ENCODE peak calls at places on chromosome 20, in four cellular contexts. One of them, this sample, is unnamed.
A peak's percentile ranks its signal among the peaks of the same experiment; 100 is the strongest.

GRCh38 chr20:62269871-62270270 is 31.6 kb downstream of the OSBPL2 start:
- DNase-seq in endothelial cell of umbilical vein: no peak
- DNase-seq in body of pancreas: no peak
- DNase-seq in prostate gland: no peak
- DNase-seq in this sample: no peak

GRCh38 chr20:6767166-6767535 is 335 bp upstream of the BMP2 start:
- DNase-seq in endothelial cell of umbilical vein: no peak
- DNase-seq in body of pancreas: no peak
- DNase-seq in prostate gland: no peak
- DNase-seq in this sample: no peak

GRCh38 chr20:21808863-21809664 is 103.6 kb downstream of the PAX1 start:
- DNase-seq in endothelial cell of umbilical vein: no peak
- DNase-seq in body of pancreas: peak; percentile 66
- DNase-seq in prostate gland: peak; percentile 8
- DNase-seq in this sample: no peak

GRCh38 chr20:3040086-3040485 is 3.3 kb upstream of the GNRH2 start:
- DNase-seq in body of pancreas: no peak
- DNase-seq in endothelial cell of umbilical vein: no peak
- DNase-seq in prostate gland: no peak
- DNase-seq in this sample: no peak

GRCh38 chr20:13788167-13788834 is 3.5 kb downstream of the NDUFAF5 start:
- DNase-seq in prostate gland: peak; percentile 12
- DNase-seq in endothelial cell of umbilical vein: peak; percentile 67
- DNase-seq in body of pancreas: peak; percentile 70
- DNase-seq in this sample: peak; percentile 18

GRCh38 chr20:31666258-31667042 is 28.7 kb downstream of the COX4I2 start:
- DNase-seq in endothelial cell of umbilical vein: no peak
- DNase-seq in prostate gland: no peak
- DNase-seq in body of pancreas: no peak
- DNase-seq in this sample: no peak

GRCh38 chr20:61271273-61272221 is 19.5 kb downstream of the CDH4 start:
- DNase-seq in endothelial cell of umbilical vein: no peak
- DNase-seq in body of pancreas: no peak
- DNase-seq in prostate gland: no peak
- DNase-seq in this sample: no peak

GRCh38 chr20:56171087-56172012 is 77.2 kb upstream of the MC3R start:
- DNase-seq in body of pancreas: no peak
- DNase-seq in prostate gland: peak; percentile 5
- DNase-seq in endothelial cell of umbilical vein: no peak
- DNase-seq in this sample: no peak

GRCh38 chr20:58478141-58478805 is 36.9 kb downstream of the APCDD1L start:
- DNase-seq in prostate gland: no peak
- DNase-seq in body of pancreas: no peak
- DNase-seq in endothelial cell of umbilical vein: no peak
- DNase-seq in this sample: no peak

GRCh38 chr20:61595216-61595615 is 343.2 kb downstream of the CDH4 start:
- DNase-seq in prostate gland: no peak
- DNase-seq in body of pancreas: no peak
- DNase-seq in endothelial cell of umbilical vein: no peak
- DNase-seq in this sample: no peak

GRCh38 chr20:24972341-24972740 is 20.2 kb downstream of the APMAP start:
- DNase-seq in endothelial cell of umbilical vein: no peak
- DNase-seq in body of pancreas: no peak
- DNase-seq in prostate gland: no peak
- DNase-seq in this sample: no peak

GRCh38 chr20:9359561-9360308 is 154.7 kb upstream of the LAMP5 start:
- DNase-seq in endothelial cell of umbilical vein: peak; percentile 82
- DNase-seq in prostate gland: peak; percentile 47
- DNase-seq in body of pancreas: peak; percentile 47
- DNase-seq in this sample: peak; percentile 45

GRCh38 chr20:10984899-10985298 is 311.1 kb upstream of the JAG1 start:
- DNase-seq in body of pancreas: no peak
- DNase-seq in endothelial cell of umbilical vein: no peak
- DNase-seq in prostate gland: peak; percentile 40
- DNase-seq in this sample: no peak

GRCh38 chr20:34112600-34113061 is 588 bp upstream of the EIF2S2 start:
- DNase-seq in prostate gland: peak; percentile 22
- DNase-seq in endothelial cell of umbilical vein: peak; percentile 76
- DNase-seq in body of pancreas: peak; percentile 37
- DNase-seq in this sample: peak; percentile 39

GRCh38 chr20:34268851-34269668 is 27.8 kb downstream of the ASIP start:
- DNase-seq in prostate gland: peak; percentile 15
- DNase-seq in endothelial cell of umbilical vein: peak; percentile 39
- DNase-seq in body of pancreas: peak; percentile 44
- DNase-seq in this sample: peak; percentile 24

GRCh38 chr20:8132632-8133587 is 844 bp downstream of the PLCB1 start:
- DNase-seq in body of pancreas: peak; percentile 77
- DNase-seq in endothelial cell of umbilical vein: peak; percentile 41
- DNase-seq in prostate gland: peak; percentile 59
- DNase-seq in this sample: peak; percentile 36

GRCh38 chr20:11008444-11008843 is 334.6 kb upstream of the JAG1 start:
- DNase-seq in body of pancreas: no peak
- DNase-seq in prostate gland: no peak
- DNase-seq in endothelial cell of umbilical vein: no peak
- DNase-seq in this sample: no peak

GRCh38 chr20:10217517-10218410 is 866 bp upstream of the SNAP25 start:
- DNase-seq in endothelial cell of umbilical vein: peak; percentile 65
- DNase-seq in body of pancreas: peak; percentile 43
- DNase-seq in prostate gland: peak; percentile 44
- DNase-seq in this sample: peak; percentile 78

GRCh38 chr20:33277471-33278441 is 5.3 kb upstream of the BPIFB1 start:
- DNase-seq in body of pancreas: peak; percentile 61
- DNase-seq in prostate gland: no peak
- DNase-seq in endothelial cell of umbilical vein: no peak
- DNase-seq in this sample: no peak

GRCh38 chr20:21202284-21202683 is 76.4 kb downstream of the KIZ start:
- DNase-seq in prostate gland: no peak
- DNase-seq in endothelial cell of umbilical vein: peak; percentile 1
- DNase-seq in body of pancreas: no peak
- DNase-seq in this sample: no peak

GRCh38 chr20:58944610-58945009 is 36.4 kb upstream of the NELFCD start:
- DNase-seq in prostate gland: no peak
- DNase-seq in endothelial cell of umbilical vein: no peak
- DNase-seq in body of pancreas: peak; percentile 7
- DNase-seq in this sample: no peak

GRCh38 chr20:24747015-24747712 is 201.9 kb upstream of the CST7 start:
- DNase-seq in endothelial cell of umbilical vein: no peak
- DNase-seq in prostate gland: no peak
- DNase-seq in body of pancreas: no peak
- DNase-seq in this sample: no peak

GRCh38 chr20:16580127-16580526 is 6.9 kb upstream of the KIF16B start:
- DNase-seq in body of pancreas: no peak
- DNase-seq in prostate gland: peak; percentile 42
- DNase-seq in endothelial cell of umbilical vein: no peak
- DNase-seq in this sample: no peak

GRCh38 chr20:10433014-10433622 is 904 bp downstream of the MKKS start:
- DNase-seq in prostate gland: no peak
- DNase-seq in body of pancreas: no peak
- DNase-seq in endothelial cell of umbilical vein: peak; percentile 50
- DNase-seq in this sample: no peak

GRCh38 chr20:52422574-52423463 is 231.2 kb upstream of the ZFP64 start:
- DNase-seq in endothelial cell of umbilical vein: no peak
- DNase-seq in body of pancreas: no peak
- DNase-seq in prostate gland: no peak
- DNase-seq in this sample: no peak

GRCh38 chr20:10555865-10556308 is 117.9 kb downstream of the JAG1 start:
- DNase-seq in body of pancreas: no peak
- DNase-seq in endothelial cell of umbilical vein: peak; percentile 68
- DNase-seq in prostate gland: no peak
- DNase-seq in this sample: no peak

GRCh38 chr20:56865055-56865454 is 235.9 kb downstream of the TFAP2C start:
- DNase-seq in prostate gland: peak; percentile 12
- DNase-seq in body of pancreas: no peak
- DNase-seq in endothelial cell of umbilical vein: no peak
- DNase-seq in this sample: peak; percentile 34

GRCh38 chr20:10177326-10177725 is 41.3 kb upstream of the SNAP25 start:
- DNase-seq in endothelial cell of umbilical vein: no peak
- DNase-seq in prostate gland: no peak
- DNase-seq in body of pancreas: no peak
- DNase-seq in this sample: no peak

GRCh38 chr20:29443819-29444218 is 1813.6 kb upstream of the DEFB115 start:
- DNase-seq in prostate gland: no peak
- DNase-seq in body of pancreas: no peak
- DNase-seq in endothelial cell of umbilical vein: no peak
- DNase-seq in this sample: no peak

GRCh38 chr20:52552181-52552872 is 360.7 kb upstream of the ZFP64 start:
- DNase-seq in body of pancreas: no peak
- DNase-seq in endothelial cell of umbilical vein: no peak
- DNase-seq in prostate gland: no peak
- DNase-seq in this sample: no peak

GRCh38 chr20:58245181-58245891 is 16.9 kb upstream of the ANKRD60 start:
- DNase-seq in prostate gland: no peak
- DNase-seq in body of pancreas: no peak
- DNase-seq in endothelial cell of umbilical vein: no peak
- DNase-seq in this sample: no peak

GRCh38 chr20:15938847-15939246 is 634.4 kb downstream of the KIF16B start:
- DNase-seq in endothelial cell of umbilical vein: no peak
- DNase-seq in body of pancreas: no peak
- DNase-seq in prostate gland: no peak
- DNase-seq in this sample: no peak

GRCh38 chr20:32918751-32919150 is 60.0 kb downstream of the EFCAB8 start:
- DNase-seq in endothelial cell of umbilical vein: no peak
- DNase-seq in body of pancreas: no peak
- DNase-seq in prostate gland: no peak
- DNase-seq in this sample: no peak

GRCh38 chr20:58308680-58309527 is 611 bp upstream of the RAB22A start:
- DNase-seq in endothelial cell of umbilical vein: peak; percentile 57
- DNase-seq in prostate gland: peak; percentile 50
- DNase-seq in body of pancreas: peak; percentile 23
- DNase-seq in this sample: peak; percentile 71

GRCh38 chr20:23251779-23252178 is 98.8 kb upstream of the NXT1 start:
- DNase-seq in prostate gland: no peak
- DNase-seq in endothelial cell of umbilical vein: no peak
- DNase-seq in body of pancreas: no peak
- DNase-seq in this sample: no peak

GRCh38 chr20:62051166-62051900 is 14.3 kb downstream of the TAF4 start:
- DNase-seq in prostate gland: no peak
- DNase-seq in endothelial cell of umbilical vein: no peak
- DNase-seq in body of pancreas: no peak
- DNase-seq in this sample: no peak

GRCh38 chr20:19660808-19661378 is 97.2 kb upstream of the RIN2 start:
- DNase-seq in prostate gland: no peak
- DNase-seq in body of pancreas: no peak
- DNase-seq in endothelial cell of umbilical vein: no peak
- DNase-seq in this sample: no peak

GRCh38 chr20:45012682-45013302 is 46.5 kb downstream of the STK4 start:
- DNase-seq in endothelial cell of umbilical vein: no peak
- DNase-seq in prostate gland: no peak
- DNase-seq in body of pancreas: no peak
- DNase-seq in this sample: no peak
- H3K4me3 ChIP-seq in endothelial cell of umbilical vein: no peak overlapping the region
- H3K4me3 ChIP-seq in prostate gland: no peak overlapping the region
- H3K4me3 ChIP-seq in body of pancreas: no peak overlapping the region
- H3K4me3 ChIP-seq in this sample: no peak overlapping the region

GRCh38 chr20:53739799-53740785 is 146.5 kb upstream of the ZNF217 start:
- DNase-seq in body of pancreas: peak; percentile 24
- DNase-seq in prostate gland: no peak
- DNase-seq in endothelial cell of umbilical vein: no peak
- DNase-seq in this sample: no peak
- TF ChIP-seq POLR2A in body of pancreas: peak; percentile 22
- TF ChIP-seq POLR2A in prostate gland: no peak
- TF ChIP-seq POLR2A in endothelial cell of umbilical vein: no peak
- TF ChIP-seq POLR2A in this sample: no peak

GRCh38 chr20:49712118-49712517 is 1.6 kb downstream of the B4GALT5 start:
- DNase-seq in endothelial cell of umbilical vein: no peak
- DNase-seq in prostate gland: no peak
- DNase-seq in body of pancreas: no peak
- DNase-seq in this sample: no peak

GRCh38 chr20:49713779-49714712 is at the start of gene B4GALT5:
- DNase-seq in body of pancreas: peak; percentile 75
- DNase-seq in endothelial cell of umbilical vein: peak; percentile 78
- DNase-seq in prostate gland: peak; percentile 44
- DNase-seq in this sample: peak; percentile 76

GRCh38 chr20:49712918-49713778 is 530 bp downstream of the B4GALT5 start:
- DNase-seq in endothelial cell of umbilical vein: peak; percentile 48
- DNase-seq in prostate gland: peak; percentile 15
- DNase-seq in body of pancreas: peak; percentile 60
- DNase-seq in this sample: peak; percentile 41

GRCh38 chr20:49715466-49715865 is 1.8 kb upstream of the B4GALT5 start:
- DNase-seq in prostate gland: no peak
- DNase-seq in body of pancreas: no peak
- DNase-seq in endothelial cell of umbilical vein: no peak
- DNase-seq in this sample: no peak

GRCh38 chr20:49711331-49711987 is 2.2 kb downstream of the B4GALT5 start:
- DNase-seq in endothelial cell of umbilical vein: no peak
- DNase-seq in body of pancreas: no peak
- DNase-seq in prostate gland: no peak
- DNase-seq in this sample: no peak
- H3K4me3 ChIP-seq in endothelial cell of umbilical vein: no peak overlapping the region
- H3K4me3 ChIP-seq in body of pancreas: no peak overlapping the region
- H3K4me3 ChIP-seq in prostate gland: no peak overlapping the region
- H3K4me3 ChIP-seq in this sample: peak overlapping the region; percentile 71

GRCh38 chr20:35616465-35617396 is 1.1 kb downstream of the SPAG4 start:
- DNase-seq in prostate gland: peak; percentile 54
- DNase-seq in body of pancreas: peak; percentile 95
- DNase-seq in endothelial cell of umbilical vein: peak; percentile 100
- DNase-seq in this sample: peak; percentile 88

GRCh38 chr20:35618372-35619131 is 2.9 kb downstream of the SPAG4 start:
- DNase-seq in body of pancreas: peak; percentile 33
- DNase-seq in prostate gland: no peak
- DNase-seq in endothelial cell of umbilical vein: peak; percentile 31
- DNase-seq in this sample: peak; percentile 39

GRCh38 chr20:35618032-35618371 is 2.4 kb downstream of the SPAG4 start:
- DNase-seq in prostate gland: no peak
- DNase-seq in endothelial cell of umbilical vein: no peak
- DNase-seq in body of pancreas: no peak
- DNase-seq in this sample: peak; percentile 14

GRCh38 chr20:35617397-35618031 is 1.9 kb downstream of the SPAG4 start:
- DNase-seq in endothelial cell of umbilical vein: peak; percentile 67
- DNase-seq in body of pancreas: peak; percentile 67
- DNase-seq in prostate gland: no peak
- DNase-seq in this sample: peak; percentile 63

GRCh38 chr20:35615667-35616464 is at the start of gene SPAG4:
- DNase-seq in body of pancreas: peak; percentile 100
- DNase-seq in prostate gland: peak; percentile 99
- DNase-seq in endothelial cell of umbilical vein: no peak
- DNase-seq in this sample: peak; percentile 98
- TF ChIP-seq POLR2A in body of pancreas: peak; percentile 83
- TF ChIP-seq POLR2A in prostate gland: peak; percentile 70
- TF ChIP-seq POLR2A in endothelial cell of umbilical vein: no peak
- TF ChIP-seq POLR2A in this sample: peak; percentile 57

GRCh38 chr20:38872036-38872435 is 54.2 kb upstream of the FAM83D start:
- DNase-seq in body of pancreas: no peak
- DNase-seq in prostate gland: no peak
- DNase-seq in endothelial cell of umbilical vein: no peak
- DNase-seq in this sample: no peak
- H3K4me3 ChIP-seq in body of pancreas: no peak overlapping the region
- H3K4me3 ChIP-seq in prostate gland: no peak overlapping the region
- H3K4me3 ChIP-seq in endothelial cell of umbilical vein: no peak overlapping the region
- H3K4me3 ChIP-seq in this sample: no peak overlapping the region

This sample was measured in uterus.